ENCODE peak calls at places on chromosomes 2 and 18, in four cellular contexts. U is activated T-cell treated with anti-CD3 and anti-CD28 coated beads for 1 hour; R is neural progenitor cell; O is activated CD4-positive, alpha-beta memory T cell treated with anti-CD3 and anti-CD28 coated beads for 36 hours. Y is an unnamed sample.

GRCh38 chr2:439540-440465 is 151.9 kb upstream of the ALKAL2 start:
- DNase-seq in R (no peak), U (no peak), O (no peak), Y (no peak)

GRCh38 chr2:33550206-33550605 is 48.9 kb downstream of the FAM98A start:
- DNase-seq in R (no peak), O (no peak), U (no peak), Y (no peak)

GRCh38 chr2:204483497-204484164 is 61.6 kb upstream of the PARD3B start:
- DNase-seq in R (no peak), U (no peak), O (no peak), Y (no peak)

GRCh38 chr18:40531061-40531460 is 1424.0 kb upstream of the PIK3C3 start:
- DNase-seq in R (no peak), O (no peak), U (no peak), Y (no peak)

GRCh38 chr2:106163948-106164580 is 30.0 kb downstream of the UXS1 start:
- DNase-seq in O (no peak), U (no peak), R (no peak), Y (no peak)

GRCh38 chr2:191335875-191336464 is 90.8 kb downstream of the MYO1B start:
- DNase-seq in U (no peak), O (no peak), R (no peak), Y (no peak)

GRCh38 chr2:188786368-188786781 is 187.8 kb upstream of the COL3A1 start:
- DNase-seq in O (no peak), R (no peak), U (no peak), Y (peak)

GRCh38 chr2:191410646-191411436 is 165.6 kb downstream of the MYO1B start:
- DNase-seq in R (no peak), U (no peak), O (no peak), Y (no peak)

GRCh38 chr2:237062585-237062984 is 23.1 kb upstream of the COPS8 start:
- DNase-seq in U (no peak), O (no peak), R (peak), Y (peak)

GRCh38 chr2:135557533-135557932 is 26.2 kb downstream of the R3HDM1 start:
- DNase-seq in U (no peak), R (no peak), O (no peak), Y (no peak)

GRCh38 chr2:215435261-215435808 is 533 bp downstream of the FN1 start:
- DNase-seq in U (no peak), O (peak), R (peak), Y (no peak)

GRCh38 chr2:208127090-208127489 is 2.5 kb downstream of the CRYGC start:
- DNase-seq in O (no peak), R (no peak), U (no peak), Y (no peak)

GRCh38 chr2:212979046-212979612 is 172.3 kb downstream of the IKZF2 start:
- DNase-seq in R (no peak), O (no peak), U (no peak), Y (no peak)

GRCh38 chr2:207085110-207085509 is 80.6 kb downstream of the KLF7 start:
- DNase-seq in R (no peak), O (no peak), U (no peak), Y (no peak)

GRCh38 chr2:12855508-12855907 is 138.8 kb downstream of the TRIB2 start:
- DNase-seq in R (no peak), O (no peak), U (no peak), Y (no peak)

GRCh38 chr2:239826786-239827510 is 198.2 kb downstream of the NDUFA10 start:
- DNase-seq in O (no peak), R (no peak), U (no peak), Y (no peak)

GRCh38 chr2:149313512-149313972 is 16.8 kb upstream of the LYPD6 start:
- DNase-seq in U (no peak), R (peak), O (no peak), Y (peak)

GRCh38 chr2:67159929-67160328 is 237.2 kb upstream of the ETAA1 start:
- DNase-seq in R (no peak), U (no peak), O (no peak), Y (peak)

GRCh38 chr2:28956890-28957289 is 24.2 kb upstream of the TOGARAM2 start:
- DNase-seq in O (no peak), U (no peak), R (no peak), Y (no peak)

GRCh38 chr2:11899264-11899818 is 152.9 kb downstream of the LPIN1 start:
- DNase-seq in R (no peak), U (no peak), O (no peak), Y (peak)

GRCh38 chr2:10223932-10224720 is 78.6 kb upstream of the HPCAL1 start:
- DNase-seq in U (no peak), R (peak), O (no peak), Y (no peak)

GRCh38 chr2:150676747-150677382 is 189.4 kb upstream of the RND3 start:
- DNase-seq in R (no peak), O (no peak), U (no peak), Y (no peak)

GRCh38 chr2:184644685-184645084 is 46.4 kb downstream of the ZNF804A start:
- DNase-seq in U (no peak), O (no peak), R (no peak), Y (no peak)

GRCh38 chr2:160465406-160465805 is 28.2 kb downstream of the RBMS1 start:
- DNase-seq in U (no peak), R (no peak), O (peak), Y (no peak)

GRCh38 chr2:156038021-156038420 is 294.5 kb downstream of the NR4A2 start:
- DNase-seq in O (no peak), R (peak), U (no peak), Y (no peak)

GRCh38 chr2:176784633-176785193 is 427.9 kb upstream of the HNRNPA3 start:
- DNase-seq in O (no peak), R (no peak), U (no peak), Y (no peak)

GRCh38 chr18:27763936-27764335 is 413.0 kb downstream of the CDH2 start:
- DNase-seq in R (no peak), U (no peak), O (no peak), Y (no peak)

GRCh38 chr2:67812682-67813081 is 250.1 kb downstream of the C1D start:
- DNase-seq in O (no peak), R (no peak), U (no peak), Y (no peak)

GRCh38 chr18:6476201-6476600 is 61.5 kb upstream of the L3MBTL4 start:
- DNase-seq in O (no peak), R (no peak), U (no peak), Y (no peak)

GRCh38 chr2:113877651-113878594 is 12.0 kb upstream of the ACTR3 start:
- DNase-seq in R (no peak), U (no peak), O (no peak), Y (peak)

Y was measured in A172.